ENCODE peak calls at places on chromosomes 3 and 15, in nine cellular contexts. A is A172, O is SK-N-SH, R is occipital lobe, X is nephron progenitor cell, U is T-helper 22 cell, V is colonic mucosa, J is trophoblast cell, B is HTR-8/SVneo. M is an unnamed sample.

GRCh38 chr3:83193526-83193925 is 1432.1 kb upstream of the GBE1 start:
- DNase-seq in A (peak), U (no peak), J (peak), V (no peak), R (no peak), X (no peak), B (peak), O (no peak), M (peak)

GRCh38 chr15:55916666-55917409 is 76.6 kb downstream of the NEDD4 start:
- DNase-seq in R (no peak), A (peak), J (no peak), X (no peak), B (no peak), U (no peak), O (no peak), V (no peak), M (peak)

GRCh38 chr15:91291673-91292072 is 191.6 kb downstream of the SV2B start:
- DNase-seq in B (no peak), J (peak), U (no peak), R (no peak), V (no peak), O (peak), X (no peak), A (no peak), M (no peak)

GRCh38 chr3:183161552-183162345 is 785 bp downstream of the LAMP3 start:
- DNase-seq in O (no peak), J (no peak), R (no peak), A (no peak), U (no peak), B (no peak), X (peak), V (peak), M (no peak)

GRCh38 chr3:162677475-162677874 is 1180.9 kb downstream of the OTOL1 start:
- DNase-seq in B (no peak), X (no peak), J (no peak), U (no peak), A (no peak), R (no peak), V (no peak), O (no peak), M (no peak)

GRCh38 chr15:91258436-91258779 is 158.4 kb downstream of the SV2B start:
- DNase-seq in A (peak), J (peak), V (no peak), R (no peak), X (no peak), B (no peak), U (no peak), O (no peak), M (no peak)

GRCh38 chr15:59313703-59314332 is 58.9 kb downstream of the MYO1E start:
- DNase-seq in R (no peak), O (no peak), U (no peak), B (no peak), J (peak), V (peak), X (no peak), A (peak), M (peak)

GRCh38 chr15:48986240-48986639 is 22.5 kb upstream of the SHC4 start:
- DNase-seq in U (no peak), O (no peak), R (no peak), A (no peak), B (no peak), X (no peak), V (no peak), J (no peak), M (no peak)

GRCh38 chr15:67396109-67396508 is 124.8 kb upstream of the C15orf61 start:
- DNase-seq in O (no peak), J (no peak), A (no peak), V (no peak), X (no peak), B (no peak), R (no peak), U (no peak), M (no peak)

GRCh38 chr3:179852117-179852886 is 184.4 kb downstream of the PEX5L start:
- DNase-seq in J (peak), O (no peak), X (no peak), V (no peak), R (no peak), U (no peak), A (peak), B (no peak), M (peak)

GRCh38 chr15:53862371-53862770 is 102.9 kb upstream of the WDR72 start:
- DNase-seq in R (no peak), B (no peak), X (no peak), O (no peak), V (no peak), J (no peak), A (no peak), U (no peak), M (no peak)

GRCh38 chr3:137687181-137687880 is 76.8 kb upstream of the SOX14 start:
- DNase-seq in O (peak), B (no peak), U (no peak), J (peak), R (no peak), X (no peak), V (no peak), A (no peak), M (no peak)

GRCh38 chr3:186270711-186271110 is 91.3 kb downstream of the DGKG start:
- DNase-seq in V (no peak), X (no peak), A (no peak), J (no peak), B (no peak), U (no peak), R (no peak), O (no peak), M (no peak)

GRCh38 chr15:74200871-74201419 is 1.6 kb downstream of the STRA6 start:
- DNase-seq in O (peak), R (no peak), B (no peak), X (peak), A (peak), V (no peak), J (peak), U (no peak), M (no peak)

GRCh38 chr15:94231728-94232086 is 346 bp downstream of the MCTP2 start:
- DNase-seq in X (no peak), U (no peak), R (no peak), O (no peak), A (no peak), J (peak), B (no peak), V (peak), M (no peak)

GRCh38 chr15:68431037-68431791 is 749 bp downstream of the ITGA11 start:
- DNase-seq in V (peak), B (peak), A (no peak), R (no peak), J (peak), U (no peak), O (peak), X (peak), M (no peak)

GRCh38 chr3:94431831-94432230 is 369.0 kb downstream of the NSUN3 start:
- DNase-seq in B (no peak), V (no peak), U (no peak), O (no peak), J (no peak), A (no peak), X (no peak), R (no peak), M (no peak)

GRCh38 chr3:191972714-191973398 is 511.9 kb downstream of the PYDC2 start:
- DNase-seq in O (no peak), X (no peak), A (no peak), R (no peak), J (no peak), B (no peak), U (no peak), V (no peak), M (no peak)

GRCh38 chr3:177665122-177665808 is 468.0 kb upstream of the TBL1XR1 start:
- DNase-seq in R (no peak), V (no peak), B (no peak), U (no peak), X (no peak), J (no peak), O (no peak), A (no peak), M (no peak)

GRCh38 chr3:31103623-31104180 is 209.2 kb upstream of the GADL1 start:
- DNase-seq in A (no peak), X (no peak), U (no peak), J (peak), R (no peak), V (no peak), B (no peak), O (no peak), M (no peak)

GRCh38 chr3:122688996-122689395 is 8.4 kb downstream of the PARP14 start:
- DNase-seq in R (no peak), J (no peak), V (no peak), B (no peak), X (no peak), A (no peak), U (no peak), O (no peak), M (no peak)

GRCh38 chr3:174440350-174440716 is 418.8 kb upstream of the NAALADL2 start:
- DNase-seq in V (peak), X (no peak), R (no peak), B (no peak), J (peak), O (no peak), A (no peak), U (no peak), M (peak)

GRCh38 chr15:41809526-41810220 is 18.2 kb upstream of the JMJD7 start:
- DNase-seq in U (no peak), V (no peak), X (no peak), O (no peak), B (no peak), A (no peak), J (no peak), R (no peak), M (no peak)

M was measured in kidney glomerular epithelial cell.